ENCODE peak calls at places on chromosome 19, in eight cellular contexts. One of them, this sample, is unnamed.

GRCh38 chr19:7565332-7565731 is 29.8 kb downstream of the PNPLA6 start:
- DNase-seq in A673: no peak
- DNase-seq in endothelial cell: no peak
- DNase-seq in GM12864: no peak
- DNase-seq in cardiac fibroblast: no peak
- DNase-seq in astrocyte: no peak
- DNase-seq in CD8-positive, alpha-beta T cell: no peak
- DNase-seq in left ventricle myocardium inferior: no peak
- DNase-seq in this sample: no peak

GRCh38 chr19:16293133-16294085 is 31.2 kb upstream of the KLF2 start:
- DNase-seq in astrocyte: peak
- DNase-seq in left ventricle myocardium inferior: peak
- DNase-seq in A673: no peak
- DNase-seq in CD8-positive, alpha-beta T cell: no peak
- DNase-seq in GM12864: no peak
- DNase-seq in cardiac fibroblast: peak
- DNase-seq in endothelial cell: no peak
- DNase-seq in this sample: no peak

GRCh38 chr19:15213715-15214381 is 13.1 kb upstream of the NOTCH3 start:
- DNase-seq in A673: no peak
- DNase-seq in cardiac fibroblast: peak
- DNase-seq in left ventricle myocardium inferior: peak
- DNase-seq in CD8-positive, alpha-beta T cell: no peak
- DNase-seq in GM12864: no peak
- DNase-seq in endothelial cell: no peak
- DNase-seq in astrocyte: no peak
- DNase-seq in this sample: no peak

GRCh38 chr19:3372413-3372812 is 6.0 kb downstream of the NFIC start:
- DNase-seq in left ventricle myocardium inferior: no peak
- DNase-seq in A673: no peak
- DNase-seq in endothelial cell: no peak
- DNase-seq in cardiac fibroblast: no peak
- DNase-seq in GM12864: no peak
- DNase-seq in astrocyte: no peak
- DNase-seq in CD8-positive, alpha-beta T cell: no peak
- DNase-seq in this sample: no peak

GRCh38 chr19:6654347-6655310 is 15.3 kb downstream of the TNFSF14 start:
- DNase-seq in GM12864: no peak
- DNase-seq in left ventricle myocardium inferior: no peak
- DNase-seq in astrocyte: no peak
- DNase-seq in cardiac fibroblast: no peak
- DNase-seq in endothelial cell: no peak
- DNase-seq in CD8-positive, alpha-beta T cell: peak
- DNase-seq in A673: no peak
- DNase-seq in this sample: no peak

GRCh38 chr19:33373701-33374405 is at the start of gene CEBPG:
- DNase-seq in GM12864: no peak
- DNase-seq in CD8-positive, alpha-beta T cell: no peak
- DNase-seq in astrocyte: peak
- DNase-seq in cardiac fibroblast: peak
- DNase-seq in endothelial cell: peak
- DNase-seq in left ventricle myocardium inferior: peak
- DNase-seq in A673: peak
- DNase-seq in this sample: no peak

GRCh38 chr19:34461375-34462100 is 20.0 kb upstream of the WTIP start:
- DNase-seq in cardiac fibroblast: peak
- DNase-seq in astrocyte: peak
- DNase-seq in endothelial cell: no peak
- DNase-seq in CD8-positive, alpha-beta T cell: no peak
- DNase-seq in A673: no peak
- DNase-seq in GM12864: no peak
- DNase-seq in left ventricle myocardium inferior: no peak
- DNase-seq in this sample: no peak

GRCh38 chr19:41695745-41696144 is 7.7 kb upstream of the CEACAM7 start:
- DNase-seq in CD8-positive, alpha-beta T cell: peak
- DNase-seq in GM12864: no peak
- DNase-seq in A673: no peak
- DNase-seq in astrocyte: no peak
- DNase-seq in cardiac fibroblast: no peak
- DNase-seq in left ventricle myocardium inferior: no peak
- DNase-seq in endothelial cell: no peak
- DNase-seq in this sample: no peak

GRCh38 chr19:39941615-39942507 is 7.4 kb upstream of the FCGBP start:
- DNase-seq in left ventricle myocardium inferior: no peak
- DNase-seq in A673: peak
- DNase-seq in astrocyte: peak
- DNase-seq in cardiac fibroblast: peak
- DNase-seq in CD8-positive, alpha-beta T cell: peak
- DNase-seq in GM12864: peak
- DNase-seq in endothelial cell: no peak
- DNase-seq in this sample: peak

GRCh38 chr19:47228168-47228936 is 2.6 kb downstream of the BBC3 start:
- DNase-seq in CD8-positive, alpha-beta T cell: peak
- DNase-seq in astrocyte: no peak
- DNase-seq in cardiac fibroblast: peak
- DNase-seq in GM12864: no peak
- DNase-seq in A673: no peak
- DNase-seq in left ventricle myocardium inferior: peak
- DNase-seq in endothelial cell: no peak
- DNase-seq in this sample: peak

GRCh38 chr19:8194528-8195275 is 14.5 kb upstream of the CERS4 start:
- DNase-seq in astrocyte: no peak
- DNase-seq in A673: no peak
- DNase-seq in cardiac fibroblast: no peak
- DNase-seq in left ventricle myocardium inferior: no peak
- DNase-seq in endothelial cell: peak
- DNase-seq in GM12864: no peak
- DNase-seq in CD8-positive, alpha-beta T cell: peak
- DNase-seq in this sample: peak

GRCh38 chr19:39320948-39321831 is 527 bp upstream of the LRFN1 start:
- DNase-seq in astrocyte: no peak
- DNase-seq in A673: no peak
- DNase-seq in GM12864: no peak
- DNase-seq in CD8-positive, alpha-beta T cell: no peak
- DNase-seq in left ventricle myocardium inferior: no peak
- DNase-seq in endothelial cell: no peak
- DNase-seq in cardiac fibroblast: no peak
- DNase-seq in this sample: no peak

GRCh38 chr19:19261350-19262189 is 11.5 kb downstream of the TM6SF2 start:
- DNase-seq in astrocyte: no peak
- DNase-seq in A673: no peak
- DNase-seq in left ventricle myocardium inferior: no peak
- DNase-seq in CD8-positive, alpha-beta T cell: no peak
- DNase-seq in endothelial cell: no peak
- DNase-seq in GM12864: no peak
- DNase-seq in cardiac fibroblast: no peak
- DNase-seq in this sample: peak

GRCh38 chr19:13978721-13979191 is 26.4 kb downstream of the DCAF15 start:
- DNase-seq in A673: peak
- DNase-seq in cardiac fibroblast: no peak
- DNase-seq in CD8-positive, alpha-beta T cell: peak
- DNase-seq in astrocyte: no peak
- DNase-seq in left ventricle myocardium inferior: no peak
- DNase-seq in endothelial cell: peak
- DNase-seq in GM12864: no peak
- DNase-seq in this sample: peak

GRCh38 chr19:1847684-1848398 is 442 bp downstream of the REXO1 start:
- DNase-seq in GM12864: no peak
- DNase-seq in astrocyte: no peak
- DNase-seq in A673: peak
- DNase-seq in endothelial cell: peak
- DNase-seq in left ventricle myocardium inferior: no peak
- DNase-seq in cardiac fibroblast: peak
- DNase-seq in CD8-positive, alpha-beta T cell: no peak
- DNase-seq in this sample: no peak

GRCh38 chr19:48501961-48502719 is 9.5 kb downstream of the LMTK3 start:
- DNase-seq in A673: peak
- DNase-seq in CD8-positive, alpha-beta T cell: peak
- DNase-seq in cardiac fibroblast: peak
- DNase-seq in GM12864: peak
- DNase-seq in endothelial cell: peak
- DNase-seq in astrocyte: no peak
- DNase-seq in left ventricle myocardium inferior: no peak
- DNase-seq in this sample: peak

GRCh38 chr19:41174297-41174928 is 18.6 kb upstream of the CYP2S1 start:
- DNase-seq in endothelial cell: no peak
- DNase-seq in GM12864: no peak
- DNase-seq in CD8-positive, alpha-beta T cell: no peak
- DNase-seq in astrocyte: no peak
- DNase-seq in cardiac fibroblast: no peak
- DNase-seq in left ventricle myocardium inferior: no peak
- DNase-seq in A673: no peak
- DNase-seq in this sample: no peak

GRCh38 chr19:12955996-12956395 is 1.0 kb downstream of the GADD45GIP1 start:
- DNase-seq in left ventricle myocardium inferior: no peak
- DNase-seq in astrocyte: no peak
- DNase-seq in endothelial cell: no peak
- DNase-seq in CD8-positive, alpha-beta T cell: no peak
- DNase-seq in GM12864: no peak
- DNase-seq in A673: no peak
- DNase-seq in cardiac fibroblast: no peak
- DNase-seq in this sample: no peak

GRCh38 chr19:3465552-3465951 is 14.8 kb downstream of the SMIM24 start:
- DNase-seq in cardiac fibroblast: no peak
- DNase-seq in GM12864: no peak
- DNase-seq in A673: no peak
- DNase-seq in left ventricle myocardium inferior: no peak
- DNase-seq in CD8-positive, alpha-beta T cell: no peak
- DNase-seq in astrocyte: no peak
- DNase-seq in endothelial cell: no peak
- DNase-seq in this sample: no peak

GRCh38 chr19:2469102-2469914 is 6.6 kb upstream of the GADD45B start:
- DNase-seq in endothelial cell: no peak
- DNase-seq in cardiac fibroblast: peak
- DNase-seq in CD8-positive, alpha-beta T cell: no peak
- DNase-seq in left ventricle myocardium inferior: no peak
- DNase-seq in A673: peak
- DNase-seq in astrocyte: peak
- DNase-seq in GM12864: no peak
- DNase-seq in this sample: no peak

GRCh38 chr19:12825259-12826131 is 8.9 kb downstream of the RTBDN start:
- DNase-seq in GM12864: no peak
- DNase-seq in left ventricle myocardium inferior: no peak
- DNase-seq in cardiac fibroblast: peak
- DNase-seq in CD8-positive, alpha-beta T cell: no peak
- DNase-seq in A673: peak
- DNase-seq in endothelial cell: peak
- DNase-seq in astrocyte: no peak
- DNase-seq in this sample: no peak

GRCh38 chr19:35977446-35978222 is 17.4 kb upstream of the SDHAF1 start:
- DNase-seq in astrocyte: no peak
- DNase-seq in A673: peak
- DNase-seq in CD8-positive, alpha-beta T cell: no peak
- DNase-seq in GM12864: no peak
- DNase-seq in left ventricle myocardium inferior: no peak
- DNase-seq in cardiac fibroblast: no peak
- DNase-seq in endothelial cell: peak
- DNase-seq in this sample: no peak

GRCh38 chr19:32566246-32566830 is 14.7 kb upstream of the PDCD5 start:
- DNase-seq in left ventricle myocardium inferior: no peak
- DNase-seq in CD8-positive, alpha-beta T cell: no peak
- DNase-seq in cardiac fibroblast: peak
- DNase-seq in endothelial cell: no peak
- DNase-seq in astrocyte: no peak
- DNase-seq in GM12864: no peak
- DNase-seq in A673: no peak
- DNase-seq in this sample: no peak

GRCh38 chr19:38093587-38093986 is 130.4 kb downstream of the DPF1 start:
- DNase-seq in CD8-positive, alpha-beta T cell: no peak
- DNase-seq in astrocyte: no peak
- DNase-seq in endothelial cell: no peak
- DNase-seq in cardiac fibroblast: no peak
- DNase-seq in A673: no peak
- DNase-seq in left ventricle myocardium inferior: peak
- DNase-seq in GM12864: no peak
- DNase-seq in this sample: no peak

GRCh38 chr19:47005873-47006272 is 13.8 kb upstream of the NPAS1 start:
- DNase-seq in left ventricle myocardium inferior: no peak
- DNase-seq in GM12864: no peak
- DNase-seq in A673: peak
- DNase-seq in astrocyte: no peak
- DNase-seq in CD8-positive, alpha-beta T cell: no peak
- DNase-seq in endothelial cell: no peak
- DNase-seq in cardiac fibroblast: no peak
- DNase-seq in this sample: no peak

GRCh38 chr19:13118424-13119193 is 545 bp downstream of the NACC1 start:
- DNase-seq in A673: peak
- DNase-seq in astrocyte: peak
- DNase-seq in cardiac fibroblast: no peak
- DNase-seq in left ventricle myocardium inferior: peak
- DNase-seq in endothelial cell: peak
- DNase-seq in GM12864: no peak
- DNase-seq in CD8-positive, alpha-beta T cell: no peak
- DNase-seq in this sample: no peak

GRCh38 chr19:15673176-15673654 is 328 bp downstream of the CYP4F12 start:
- DNase-seq in endothelial cell: no peak
- DNase-seq in CD8-positive, alpha-beta T cell: no peak
- DNase-seq in astrocyte: no peak
- DNase-seq in A673: no peak
- DNase-seq in cardiac fibroblast: no peak
- DNase-seq in left ventricle myocardium inferior: peak
- DNase-seq in GM12864: no peak
- DNase-seq in this sample: no peak

GRCh38 chr19:17539288-17540117 is 15.9 kb upstream of the COLGALT1 start:
- DNase-seq in A673: peak
- DNase-seq in astrocyte: peak
- DNase-seq in endothelial cell: peak
- DNase-seq in left ventricle myocardium inferior: peak
- DNase-seq in GM12864: peak
- DNase-seq in cardiac fibroblast: peak
- DNase-seq in CD8-positive, alpha-beta T cell: peak
- DNase-seq in this sample: peak
- TF ChIP-seq CTCF in A673: peak
- TF ChIP-seq CTCF in astrocyte: no peak
- TF ChIP-seq CTCF in endothelial cell: peak
- TF ChIP-seq CTCF in left ventricle myocardium inferior: peak
- TF ChIP-seq CTCF in GM12864: peak
- TF ChIP-seq CTCF in cardiac fibroblast: peak
- TF ChIP-seq CTCF in CD8-positive, alpha-beta T cell: no peak
- TF ChIP-seq CTCF in this sample: no peak

GRCh38 chr19:55640043-55640576 is 692 bp upstream of the ZNF580 start:
- DNase-seq in astrocyte: peak
- DNase-seq in GM12864: peak
- DNase-seq in endothelial cell: no peak
- DNase-seq in cardiac fibroblast: peak
- DNase-seq in left ventricle myocardium inferior: peak
- DNase-seq in CD8-positive, alpha-beta T cell: peak
- DNase-seq in A673: peak
- DNase-seq in this sample: peak
- TF ChIP-seq CTCF in astrocyte: peak
- TF ChIP-seq CTCF in GM12864: peak
- TF ChIP-seq CTCF in endothelial cell: no peak
- TF ChIP-seq CTCF in cardiac fibroblast: peak
- TF ChIP-seq CTCF in left ventricle myocardium inferior: peak
- TF ChIP-seq CTCF in CD8-positive, alpha-beta T cell: peak
- TF ChIP-seq CTCF in A673: peak
- TF ChIP-seq CTCF in this sample: no peak

GRCh38 chr19:58536852-58537798 is 6.7 kb upstream of the TRIM28 start:
- DNase-seq in CD8-positive, alpha-beta T cell: no peak
- DNase-seq in astrocyte: no peak
- DNase-seq in GM12864: no peak
- DNase-seq in endothelial cell: no peak
- DNase-seq in cardiac fibroblast: no peak
- DNase-seq in A673: no peak
- DNase-seq in left ventricle myocardium inferior: no peak
- DNase-seq in this sample: no peak
- TF ChIP-seq CTCF in CD8-positive, alpha-beta T cell: no peak
- TF ChIP-seq CTCF in astrocyte: no peak
- TF ChIP-seq CTCF in GM12864: no peak
- TF ChIP-seq CTCF in endothelial cell: no peak
- TF ChIP-seq CTCF in cardiac fibroblast: no peak
- TF ChIP-seq CTCF in A673: no peak
- TF ChIP-seq CTCF in left ventricle myocardium inferior: no peak
- TF ChIP-seq CTCF in this sample: no peak

GRCh38 chr19:58466089-58466759 is 656 bp upstream of the ZNF324 start:
- DNase-seq in cardiac fibroblast: no peak
- DNase-seq in GM12864: no peak
- DNase-seq in A673: no peak
- DNase-seq in CD8-positive, alpha-beta T cell: no peak
- DNase-seq in astrocyte: no peak
- DNase-seq in left ventricle myocardium inferior: no peak
- DNase-seq in endothelial cell: no peak
- DNase-seq in this sample: no peak
- TF ChIP-seq CTCF in cardiac fibroblast: no peak
- TF ChIP-seq CTCF in GM12864: no peak
- TF ChIP-seq CTCF in A673: no peak
- TF ChIP-seq CTCF in CD8-positive, alpha-beta T cell: no peak
- TF ChIP-seq CTCF in astrocyte: no peak
- TF ChIP-seq CTCF in left ventricle myocardium inferior: no peak
- TF ChIP-seq CTCF in endothelial cell: no peak
- TF ChIP-seq CTCF in this sample: no peak